ENCODE peak calls at places on chromosomes 13 and 19, in six cellular contexts. K is heart left ventricle; N is IMR-90; X is heart right ventricle; A is CD8-positive, alpha-beta T cell; M is AG04449. O is an unnamed sample.
A peak's percentile ranks its signal among the peaks of the same experiment; 100 is the strongest.

GRCh38 chr13:92260363-92260762 is 861.9 kb downstream of the GPC5 start:
- DNase-seq in K (no peak), X (no peak), N (no peak), A (no peak), M (no peak), O (no peak)

GRCh38 chr13:97431365-97431764 is 2.6 kb upstream of the RAP2A start:
- DNase-seq in X (no peak), K (no peak), N (no peak), M (no peak), A (no peak), O (no peak)

GRCh38 chr19:52689804-52690394 is 44.9 kb downstream of the ZNF611 start:
- DNase-seq in K (peak; percentile 29), X (peak; percentile 40), N (no peak), A (peak; percentile 35), M (no peak), O (no peak)

GRCh38 chr19:51994048-51994644 is 7.5 kb upstream of the ZNF350 start:
- DNase-seq in M (no peak), A (no peak), N (no peak), X (no peak), K (no peak), O (no peak)

GRCh38 chr19:23817519-23817918 is 58.8 kb upstream of the ZNF681 start:
- DNase-seq in X (no peak), K (no peak), M (no peak), N (peak; percentile 4), A (peak; percentile 37), O (no peak)

GRCh38 chr13:98890186-98890585 is 87.7 kb downstream of the DOCK9 start:
- DNase-seq in N (peak; percentile 74), X (no peak), M (peak; percentile 9), K (no peak), A (no peak), O (peak; percentile 93)

GRCh38 chr13:39245688-39246087 is 207.4 kb downstream of the NHLRC3 start:
- DNase-seq in N (no peak), X (no peak), K (no peak), A (no peak), M (no peak), O (no peak)

GRCh38 chr19:584240-585001 is 5.3 kb upstream of the HCN2 start:
- DNase-seq in K (no peak), X (peak; percentile 50), A (peak; percentile 64), M (no peak), N (peak; percentile 27), O (no peak)

GRCh38 chr13:72507394-72508199 is 219.8 kb downstream of the MZT1 start:
- DNase-seq in M (no peak), A (no peak), K (no peak), X (no peak), N (no peak), O (no peak)

GRCh38 chr19:28500982-28501633 is 711.8 kb downstream of the UQCRFS1 start:
- DNase-seq in M (no peak), K (no peak), A (no peak), N (no peak), X (no peak), O (no peak)

GRCh38 chr13:88800505-88800904 is 1129.3 kb downstream of the SLITRK5 start:
- DNase-seq in M (no peak), N (no peak), X (no peak), A (no peak), K (no peak), O (no peak)

GRCh38 chr13:28650284-28650683 is 8.6 kb upstream of the POMP start:
- DNase-seq in K (no peak), A (no peak), M (no peak), X (no peak), N (peak; percentile 85), O (no peak)

DNA sequence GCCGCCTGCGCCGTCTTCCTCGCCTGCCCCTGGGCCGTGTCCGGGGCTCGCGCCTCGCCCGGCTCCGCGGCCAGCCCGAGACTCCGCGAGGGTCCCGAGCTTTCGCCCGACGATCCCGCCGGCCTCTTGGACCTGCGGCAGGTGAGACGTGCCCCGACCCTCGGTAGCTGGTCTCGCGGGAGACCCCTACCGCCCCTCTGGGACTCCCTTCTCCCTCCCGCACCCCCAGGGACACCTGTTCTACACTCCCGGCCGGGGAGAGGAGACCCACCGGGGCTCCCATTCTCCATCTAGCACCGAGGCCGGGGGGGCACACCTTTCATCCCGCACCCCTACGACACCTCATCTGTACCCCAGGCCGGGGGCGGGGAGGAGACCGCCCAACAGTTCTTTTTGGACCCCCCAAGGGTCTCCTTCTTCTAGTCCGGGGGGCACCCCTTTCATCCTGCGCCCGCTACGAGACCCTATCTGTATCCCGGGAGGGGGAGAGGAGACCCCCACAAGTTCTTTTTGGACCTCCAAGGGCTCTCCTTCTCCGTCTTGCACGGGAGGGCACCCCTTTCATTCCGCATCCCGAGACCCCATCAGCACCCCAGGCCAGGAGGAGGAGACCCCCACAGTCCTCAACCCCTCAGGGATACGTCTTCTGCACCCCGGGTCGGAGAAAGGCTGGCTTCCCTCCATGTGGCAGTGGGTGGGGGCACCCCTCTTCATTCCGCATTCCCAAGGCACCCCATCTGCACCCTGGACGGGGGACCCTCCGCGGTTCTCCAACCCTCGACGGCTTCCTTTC is 533 bp downstream of the TNFSF9 start:
- DNase-seq in A (no peak), K (no peak), X (no peak), M (no peak), N (no peak), O (no peak)
- H3K4me3 ChIP-seq in A (peak overlapping the region; percentile 60), K (peak overlapping the region; percentile 72), X (peak overlapping the region; percentile 59), M (peak overlapping the region; percentile 71), N (peak overlapping the region; percentile 58), O (peak overlapping the region; percentile 95)

DNA sequence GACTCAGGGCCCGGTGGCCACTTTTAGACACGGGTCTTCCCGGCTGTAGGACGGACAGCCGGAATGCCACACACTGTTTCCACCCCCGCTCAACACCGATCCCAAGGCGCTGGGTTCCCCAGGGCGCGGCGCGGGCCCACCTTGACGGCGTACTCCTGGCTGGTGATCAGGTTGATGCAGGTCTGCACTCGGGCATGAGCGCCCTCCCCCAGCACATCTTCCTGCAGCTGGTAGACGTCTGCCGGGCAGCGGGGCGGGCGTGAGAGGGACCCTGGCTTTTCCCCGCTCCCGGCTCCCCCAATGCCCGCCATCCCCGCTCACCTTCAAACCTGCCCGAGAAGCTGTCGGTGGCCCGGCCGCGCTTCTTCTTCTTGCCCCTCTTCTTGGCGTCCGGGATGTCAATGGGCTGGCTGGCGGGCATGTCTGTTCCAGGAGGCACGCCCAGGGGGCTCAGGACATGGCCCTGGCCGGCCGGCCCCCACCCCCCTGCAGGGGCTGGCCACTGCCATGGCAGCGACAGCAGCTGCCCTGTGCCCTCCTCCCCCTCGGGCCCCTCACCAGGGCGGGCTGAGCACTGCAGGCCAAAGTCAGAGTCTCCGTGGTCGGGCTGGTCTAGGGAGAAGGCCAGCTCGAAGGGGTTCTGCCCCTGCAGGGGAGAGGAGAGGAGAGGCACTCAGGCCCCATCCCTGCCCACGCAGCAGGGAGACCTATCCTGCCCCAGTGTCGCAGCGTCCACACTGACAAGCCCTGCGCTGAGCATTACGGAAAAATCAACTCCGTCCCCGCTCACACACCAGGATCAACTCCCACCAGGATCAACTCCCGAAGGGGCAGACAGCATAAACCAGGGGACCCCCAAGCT is 4.8 kb downstream of the MKNK2 start:
- DNase-seq in N (no peak), A (no peak), M (no peak), X (no peak), K (no peak), O (no peak)
- H3K4me3 ChIP-seq in N (no peak overlapping the region), A (no peak overlapping the region), M (no peak overlapping the region), X (no peak overlapping the region), K (no peak overlapping the region), O (no peak overlapping the region)

DNA sequence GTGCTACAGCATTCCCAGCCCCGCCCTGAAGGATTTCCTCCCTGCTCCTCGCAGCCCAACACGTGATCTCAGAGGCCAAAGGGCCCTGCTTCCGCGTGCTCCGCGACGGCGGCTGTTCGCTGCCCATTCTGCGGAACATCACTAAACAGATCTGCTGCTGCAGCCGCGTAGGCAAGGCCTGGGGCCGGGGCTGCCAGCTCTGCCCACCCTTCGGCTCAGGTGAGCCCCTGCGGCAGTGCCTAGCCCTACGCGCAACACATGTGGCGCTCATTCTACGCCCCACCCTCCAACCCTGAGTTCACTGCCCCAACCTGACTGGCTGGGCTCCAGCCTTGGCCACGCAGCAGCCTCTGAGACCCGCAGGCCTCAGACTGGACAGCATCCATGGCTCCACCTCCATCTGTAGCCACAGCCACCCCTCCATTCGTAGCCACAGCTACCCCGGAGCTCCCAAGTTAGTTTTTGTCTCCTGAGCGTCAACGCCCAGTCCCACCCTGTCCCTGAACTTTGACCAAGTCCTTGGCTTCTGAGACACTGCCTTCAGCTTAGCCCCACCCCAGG is 6.2 kb downstream of the LTBP4 start:
- DNase-seq in X (no peak), M (no peak), K (no peak), N (no peak), A (no peak), O (no peak)
- H3K4me3 ChIP-seq in X (no peak overlapping the region), M (no peak overlapping the region), K (no peak overlapping the region), N (no peak overlapping the region), A (no peak overlapping the region), O (no peak overlapping the region)

DNA sequence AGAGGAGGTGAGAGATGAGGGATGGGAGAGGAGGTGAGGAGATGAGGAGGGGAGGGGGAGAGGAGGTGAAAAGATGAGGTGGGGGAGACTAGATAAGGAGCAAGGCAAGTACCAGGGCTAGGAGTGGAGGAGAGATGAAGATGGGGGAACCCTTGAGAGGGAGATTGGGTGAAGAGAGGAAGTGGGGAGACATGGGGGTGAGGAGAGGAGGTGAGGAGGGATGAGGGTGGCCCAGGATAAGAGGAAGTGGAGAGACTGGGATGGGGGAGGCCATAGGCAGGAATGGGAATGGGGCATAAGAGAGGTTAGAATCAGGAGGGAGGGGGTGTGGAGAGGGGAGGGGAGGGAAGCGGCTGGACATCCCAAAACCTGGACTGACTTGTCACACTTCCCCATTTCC is 16.7 kb upstream of the EMC10 start:
- DNase-seq in A (no peak), K (no peak), N (no peak), M (no peak), X (no peak), O (no peak)
- H3K4me3 ChIP-seq in A (no peak overlapping the region), K (no peak overlapping the region), N (no peak overlapping the region), M (no peak overlapping the region), X (no peak overlapping the region), O (no peak overlapping the region)

DNA sequence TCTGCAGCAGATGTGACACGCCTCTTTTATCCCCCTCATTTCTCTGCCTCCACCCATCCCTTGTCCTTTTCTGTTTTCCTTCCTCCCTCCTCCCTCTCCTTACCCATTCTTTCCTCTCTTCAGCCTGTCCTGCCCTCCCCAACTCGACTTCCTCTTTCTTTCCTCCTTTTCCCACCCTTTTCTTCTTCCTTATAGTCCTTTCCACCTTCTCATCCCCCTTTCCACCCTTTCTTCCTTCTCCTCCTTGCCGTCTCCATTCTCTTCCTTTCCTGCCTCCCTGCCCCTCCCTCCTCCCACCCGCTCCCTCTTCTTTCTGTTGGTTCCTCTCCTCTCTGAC is 688 bp upstream of the ZNF71 start:
- DNase-seq in X (no peak), K (no peak), M (no peak), N (no peak), A (no peak), O (no peak)
- H3K4me3 ChIP-seq in X (peak overlapping the region; percentile 97), K (peak overlapping the region; percentile 100), M (peak overlapping the region; percentile 89), N (peak overlapping the region; percentile 96), A (peak overlapping the region; percentile 45), O (no peak overlapping the region)

GRCh38 chr19:45323671-45324081 is 1.0 kb upstream of the CKM start:
- DNase-seq in N (no peak), M (no peak), A (no peak), X (peak; percentile 74), K (peak; percentile 74), O (no peak)
- H3K4me3 ChIP-seq in N (peak overlapping the region; percentile 22), M (peak overlapping the region; percentile 33), A (no peak overlapping the region), X (peak overlapping the region; percentile 64), K (peak overlapping the region; percentile 81), O (no peak overlapping the region)